ENCODE peak calls at places on chromosomes 12 and 14, in five cellular contexts. B is foreskin fibroblast; W is breast epithelium; D is frontal cortex; K is stimulated activated CD8-positive, alpha-beta memory T cell treated with anti-CD3 and anti-CD28 coated beads, Interleukin-15, amount 100 ng/mL, for 24 hours. M is an unnamed sample.

GRCh38 chr12:29970501-29970900 is 186.8 kb upstream of the TMTC1 start:
- DNase-seq in K (no peak), B (no peak), D (no peak), W (no peak), M (no peak)

GRCh38 chr14:51365241-51365940 is 125.3 kb downstream of the TMX1 start:
- DNase-seq in D (no peak), B (peak), W (no peak), K (no peak), M (no peak)

GRCh38 chr12:74514098-74514872 is 23.4 kb upstream of the ATXN7L3B start:
- DNase-seq in D (no peak), W (no peak), K (no peak), B (no peak), M (no peak)

GRCh38 chr12:80183939-80184338 is 84.6 kb downstream of the OTOGL start:
- DNase-seq in B (peak), D (no peak), W (no peak), K (no peak), M (no peak)

GRCh38 chr12:71268598-71268997 is 110.8 kb upstream of the TSPAN8 start:
- DNase-seq in D (no peak), K (no peak), W (no peak), B (no peak), M (no peak)

GRCh38 chr12:104201238-104202001 is 14.2 kb upstream of the TXNRD1 start:
- DNase-seq in W (no peak), B (peak), D (no peak), K (no peak), M (peak)

GRCh38 chr12:14915736-14916135 is 22.6 kb downstream of the ERP27 start:
- DNase-seq in K (no peak), W (no peak), B (no peak), D (no peak), M (no peak)

GRCh38 chr12:108584456-108585065 is 13.3 kb downstream of the TMEM119 start:
- DNase-seq in D (no peak), W (no peak), K (no peak), B (no peak), M (no peak)

GRCh38 chr12:5015711-5016492 is 27.8 kb upstream of the KCNA5 start:
- DNase-seq in W (no peak), D (no peak), B (no peak), K (no peak), M (no peak)